ENCODE peak calls at places on chromosomes 4 and X, in six cellular contexts. D, O, T, E, H and F are unnamed samples. For H3K36me3, the result is how much of the 10 kb centered on the place peaks cover.

GRCh38 chr4:121072080-121072835 is at the start of gene NDNF:
- DNase-seq in D (peak), O (peak), T (peak), E (no peak), H (no peak), F (peak)

GRCh38 chr4:56704074-56704473 is 23.0 kb upstream of the HOPX start:
- DNase-seq in D (no peak), O (peak), T (no peak), E (no peak), H (no peak), F (no peak)

GRCh38 chr4:141346144-141346543 is 125.4 kb downstream of the ZNF330 start:
- DNase-seq in D (no peak), O (peak), T (no peak), E (no peak), H (peak), F (no peak)

GRCh38 chrX:1389181-1389992 is 2.5 kb downstream of the SLC25A6 start:
- DNase-seq in D (peak), O (no peak), T (peak), E (no peak), H (no peak), F (no peak)

GRCh38 chr4:128315756-128316520 is 28.3 kb upstream of the PGRMC2 start:
- DNase-seq in D (no peak), O (no peak), T (no peak), E (no peak), H (no peak), F (no peak)

GRCh38 chr4:150007512-150007911 is 70.7 kb upstream of the DCLK2 start:
- DNase-seq in D (no peak), O (peak), T (no peak), E (no peak), H (peak), F (no peak)

GRCh38 chrX:102154218-102154860 is 1.4 kb downstream of the BEX5 start:
- DNase-seq in D (no peak), O (peak), T (no peak), E (no peak), H (no peak), F (no peak)

GRCh38 chrX:35090801-35091200 is 148.2 kb downstream of the FAM47B start:
- DNase-seq in D (no peak), O (no peak), T (no peak), E (no peak), H (no peak), F (no peak)

DNA sequence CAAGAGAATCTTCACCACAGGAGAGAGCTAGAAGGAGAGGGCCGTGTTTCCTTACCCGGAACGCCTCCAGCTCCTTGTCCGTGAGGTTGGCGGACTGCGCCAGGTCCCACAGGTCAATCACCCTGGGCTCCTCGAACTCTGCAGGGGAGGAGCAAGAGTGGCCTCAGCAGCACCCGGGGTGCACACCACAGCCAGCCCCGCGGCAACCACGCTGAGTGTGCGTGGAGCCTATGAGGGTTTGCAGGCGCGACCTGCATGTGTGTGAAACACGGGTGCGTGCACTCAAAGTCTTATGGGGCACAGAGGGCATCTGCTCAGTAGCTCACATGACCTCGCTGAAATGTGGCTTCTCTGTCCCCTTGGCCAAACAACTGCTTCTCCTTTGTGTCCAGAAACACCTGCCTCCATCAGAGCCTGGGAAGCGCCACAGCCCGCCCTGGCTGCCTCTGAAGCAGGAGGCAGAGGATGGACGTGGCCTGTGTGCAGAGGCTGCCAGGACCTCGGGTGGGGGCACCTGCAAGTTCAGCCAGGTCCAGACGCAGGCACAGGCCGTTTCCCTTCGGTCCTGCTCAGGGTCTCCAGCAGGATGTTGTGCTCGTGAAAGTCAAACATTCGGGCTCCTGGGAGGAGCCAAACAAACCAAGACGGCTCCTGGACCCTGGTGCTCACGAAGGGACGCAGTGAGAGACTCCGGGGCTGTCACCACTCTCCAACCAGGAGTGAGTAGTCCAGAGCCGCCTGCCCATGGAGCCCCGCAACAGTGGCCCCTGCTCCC is 16.0 kb downstream of the LRPAP1 start:
- DNase-seq in D (peak), O (no peak), T (no peak), E (no peak), H (no peak), F (no peak)
- H3K36me3 ChIP-seq in D (half or more), O (under half), T (half or more), E (under half), H (under half), F (under half)

DNA sequence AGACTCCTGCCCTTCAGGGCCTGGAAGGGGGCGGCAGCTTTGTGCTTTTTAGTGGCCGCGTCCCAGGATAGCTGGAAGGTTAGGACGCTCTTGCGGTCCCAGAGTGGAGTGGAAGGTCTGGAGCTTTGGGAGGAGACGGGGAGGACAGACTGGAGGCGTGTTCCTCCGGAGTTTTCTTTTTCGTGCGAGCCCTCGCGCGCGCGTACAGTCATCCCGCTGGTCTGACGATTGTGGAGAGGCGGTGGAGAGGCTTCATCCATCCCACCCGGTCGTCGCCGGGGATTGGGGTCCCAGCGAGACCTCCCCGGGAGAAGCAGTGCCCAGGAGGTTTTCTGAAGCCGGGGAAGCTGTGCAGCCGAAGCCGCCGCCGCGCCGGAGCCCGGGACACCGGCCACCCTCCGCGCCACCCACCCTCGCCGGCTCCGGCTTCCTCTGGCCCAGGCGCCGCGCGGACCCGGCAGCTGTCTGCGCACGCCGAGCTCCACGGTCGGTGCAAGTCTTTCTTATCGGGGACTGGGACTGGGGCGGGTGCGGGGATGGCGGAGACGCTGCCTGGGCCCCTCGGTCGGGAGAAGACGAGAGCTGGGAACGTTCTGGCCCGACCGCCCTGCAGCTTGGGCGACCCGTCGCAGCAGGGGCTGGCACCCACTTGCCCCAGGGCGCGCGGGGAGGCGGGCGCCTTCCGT is at the start of gene EDNRA:
- DNase-seq in D (peak), O (peak), T (peak), E (no peak), H (no peak), F (no peak)
- H3K4me3 ChIP-seq in D (no peak), O (peak), T (peak), E (peak), H (peak), F (no peak)

DNA sequence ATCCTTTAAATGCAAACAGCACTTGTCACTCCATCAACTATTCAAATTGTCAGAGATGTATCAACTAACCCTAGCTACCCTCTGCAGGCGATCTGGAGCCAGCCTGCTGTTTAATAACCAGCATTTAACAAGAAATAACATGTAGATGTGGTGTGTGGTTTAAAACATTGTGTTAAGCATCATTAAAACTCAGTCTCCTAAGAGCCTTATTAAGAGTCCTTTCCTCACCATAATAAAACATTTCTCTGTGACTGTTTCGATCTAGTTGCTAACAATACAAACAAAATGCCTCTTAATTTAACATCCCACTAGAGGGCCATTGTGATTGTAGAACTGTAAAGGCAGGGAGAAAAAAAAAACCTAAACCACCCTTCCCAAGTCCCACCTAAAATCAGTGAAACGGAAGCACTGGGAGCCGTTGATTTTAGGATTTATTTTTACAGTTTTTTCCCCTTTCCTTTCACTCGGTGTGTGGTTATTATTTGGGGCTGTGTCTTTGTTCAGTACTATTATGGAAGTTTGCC is 708.6 kb downstream of the C4orf33 start:
- DNase-seq in D (no peak), O (peak), T (no peak), E (no peak), H (no peak), F (no peak)
- H3K36me3 ChIP-seq in D (under half), O (under half), T (under half), E (under half), H (under half), F (under half)

GRCh38 chr4:165656829-165657467 is 216.1 kb upstream of the TLL1 start:
- DNase-seq in D (no peak), O (no peak), T (no peak), E (no peak), H (no peak), F (no peak)
- H3K4me3 ChIP-seq in D (no peak), O (no peak), T (no peak), E (no peak), H (no peak), F (no peak)

DNA sequence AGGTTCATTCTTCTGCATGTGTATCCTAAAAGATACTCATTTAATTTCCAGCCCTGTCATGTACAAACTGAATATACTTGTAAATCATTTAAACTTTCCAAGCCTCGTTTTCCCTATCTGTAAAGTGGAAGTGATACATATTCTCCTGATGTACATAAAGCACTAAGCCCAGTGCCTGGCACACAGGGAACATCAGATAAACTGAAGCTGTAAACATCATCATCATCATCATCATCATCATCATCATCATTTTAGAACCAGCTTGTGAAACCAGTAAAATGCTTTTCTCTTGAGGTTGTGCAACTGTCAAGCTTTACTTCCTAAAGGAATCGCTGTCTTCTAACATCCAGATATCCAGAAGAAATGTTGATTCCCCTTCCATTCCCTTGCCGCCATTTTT is 83.3 kb upstream of the ANXA3 start:
- DNase-seq in D (no peak), O (no peak), T (no peak), E (no peak), H (no peak), F (no peak)
- H3K36me3 ChIP-seq in D (under half), O (under half), T (under half), E (under half), H (under half), F (under half)

DNA sequence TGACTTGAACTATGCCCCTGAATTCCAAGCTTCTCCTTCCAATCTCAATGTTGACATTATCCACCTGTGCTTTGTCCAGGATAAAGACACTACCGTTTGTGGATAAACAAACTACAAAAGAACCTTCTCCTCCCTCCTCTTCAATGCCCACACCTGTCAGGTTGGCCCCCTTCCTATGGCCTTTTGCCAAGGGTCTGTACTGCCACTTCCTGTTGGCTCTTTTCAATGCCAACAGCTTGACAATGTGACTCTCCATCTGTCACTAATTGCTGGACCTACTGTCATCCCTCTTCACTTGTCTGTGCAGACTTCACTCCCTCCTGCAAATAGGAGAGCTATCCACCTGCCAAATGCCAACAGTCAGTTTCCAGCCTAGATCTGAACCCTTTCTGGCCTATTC is 35.8 kb upstream of the MID1 start:
- DNase-seq in D (no peak), O (no peak), T (no peak), E (no peak), H (no peak), F (no peak)
- H3K4me3 ChIP-seq in D (no peak), O (no peak), T (no peak), E (no peak), H (no peak), F (no peak)